ENCODE peak calls at places on chromosomes 1 and 21, in eight cellular contexts. X is DND-41, Q is body of pancreas, Y is adrenal gland, T is A549, N is heart left ventricle, U is lower lobe of right lung, F is PC-9. Z is an unnamed sample.

GRCh38 chr1:50181027-50181663 is 72.4 kb downstream of the ELAVL4 start:
- DNase-seq in Y (no peak), T (no peak), F (no peak), Q (peak; percentile 6), X (no peak), N (no peak), U (no peak), Z (no peak)

GRCh38 chr1:64505232-64505943 is 35.5 kb downstream of the CACHD1 start:
- DNase-seq in Y (peak; percentile 61), U (peak; percentile 60), Q (peak; percentile 75), F (peak; percentile 58), T (peak; percentile 14), X (no peak), N (peak; percentile 76), Z (peak; percentile 57)

GRCh38 chr1:47968489-47968888 is 28.7 kb downstream of the TRABD2B start:
- DNase-seq in T (no peak), F (no peak), X (no peak), N (no peak), Y (peak; percentile 39), Q (no peak), U (no peak), Z (no peak)

GRCh38 chr1:32920833-32921232 is 19.6 kb upstream of the TMEM54 start:
- DNase-seq in N (peak; percentile 75), T (no peak), X (no peak), U (no peak), F (no peak), Q (no peak), Y (peak; percentile 84), Z (no peak)

GRCh38 chr21:17352937-17353655 is 159.7 kb upstream of the CXADR start:
- DNase-seq in Q (no peak), Y (no peak), X (peak; percentile 87), N (no peak), F (no peak), U (no peak), T (no peak), Z (no peak)

GRCh38 chr1:246602194-246602593 is 35.9 kb downstream of the CNST start:
- DNase-seq in Y (no peak), U (no peak), F (no peak), N (no peak), Q (no peak), X (peak; percentile 51), T (no peak), Z (no peak)

GRCh38 chr1:169890761-169891538 is 2.7 kb downstream of the SCYL3 start:
- DNase-seq in Y (no peak), T (peak; percentile 26), Q (peak; percentile 61), N (no peak), F (peak; percentile 51), X (no peak), U (no peak), Z (peak; percentile 14)

GRCh38 chr1:74523873-74524480 is 11.6 kb upstream of the LRRC53 start:
- DNase-seq in F (no peak), U (no peak), T (no peak), Y (no peak), N (no peak), X (no peak), Q (no peak), Z (no peak)

GRCh38 chr1:109239580-109240068 is 9.7 kb upstream of the CELSR2 start:
- DNase-seq in Y (peak; percentile 58), X (peak; percentile 48), F (peak; percentile 36), U (no peak), N (no peak), Q (peak; percentile 60), T (peak; percentile 55), Z (no peak)

GRCh38 chr1:192489748-192490147 is 85.8 kb upstream of the RGS1 start:
- DNase-seq in Q (peak; percentile 85), U (peak; percentile 50), T (peak; percentile 72), N (no peak), X (peak; percentile 52), Y (peak; percentile 81), F (peak; percentile 49), Z (no peak)

GRCh38 chr1:234782821-234783220 is 172.8 kb upstream of the IRF2BP2 start:
- DNase-seq in Q (no peak), Y (no peak), F (no peak), N (no peak), T (no peak), X (no peak), U (no peak), Z (no peak)

GRCh38 chr1:1563688-1564087 is 11.0 kb downstream of the SSU72 start:
- DNase-seq in T (no peak), Y (peak; percentile 82), Q (no peak), U (no peak), N (no peak), X (no peak), F (no peak), Z (no peak)

GRCh38 chr1:147177611-147178370 is 5.5 kb upstream of the PRKAB2 start:
- DNase-seq in U (no peak), N (peak; percentile 61), Q (no peak), F (no peak), T (no peak), Y (peak; percentile 61), X (no peak), Z (no peak)

GRCh38 chr21:28235169-28235892 is 757.3 kb downstream of the LTN1 start:
- DNase-seq in U (peak; percentile 45), F (no peak), T (no peak), Y (no peak), X (no peak), N (no peak), Q (peak; percentile 25), Z (no peak)

GRCh38 chr1:207579436-207579799 is 65.5 kb upstream of the CR1L start:
- DNase-seq in N (no peak), Y (peak; percentile 84), T (peak; percentile 64), X (peak; percentile 48), U (peak; percentile 28), Q (peak; percentile 60), F (peak; percentile 32), Z (no peak)

GRCh38 chr1:161910516-161911077 is 113.1 kb downstream of the OLFML2B start:
- DNase-seq in Y (no peak), X (no peak), F (no peak), U (no peak), N (no peak), Q (no peak), T (no peak), Z (no peak)

GRCh38 chr1:220970311-220970710 is 91.1 kb downstream of the HLX start:
- DNase-seq in F (no peak), Y (no peak), N (no peak), U (no peak), Q (no peak), X (no peak), T (no peak), Z (no peak)

GRCh38 chr1:243917863-243918565 is 68.0 kb upstream of the AKT3 start:
- DNase-seq in T (no peak), N (no peak), F (no peak), X (no peak), Y (no peak), Q (peak; percentile 12), U (no peak), Z (no peak)

GRCh38 chr1:228060458-228061190 is 21.9 kb upstream of the ARF1 start:
- DNase-seq in U (peak; percentile 54), X (no peak), T (peak; percentile 21), F (peak; percentile 63), Y (no peak), Q (peak; percentile 48), N (peak; percentile 42), Z (peak; percentile 33)

GRCh38 chr1:86499987-86500593 is 31.4 kb downstream of the CLCA1 start:
- DNase-seq in N (no peak), X (no peak), Q (no peak), U (no peak), F (no peak), Y (no peak), T (peak; percentile 15), Z (no peak)

DNA sequence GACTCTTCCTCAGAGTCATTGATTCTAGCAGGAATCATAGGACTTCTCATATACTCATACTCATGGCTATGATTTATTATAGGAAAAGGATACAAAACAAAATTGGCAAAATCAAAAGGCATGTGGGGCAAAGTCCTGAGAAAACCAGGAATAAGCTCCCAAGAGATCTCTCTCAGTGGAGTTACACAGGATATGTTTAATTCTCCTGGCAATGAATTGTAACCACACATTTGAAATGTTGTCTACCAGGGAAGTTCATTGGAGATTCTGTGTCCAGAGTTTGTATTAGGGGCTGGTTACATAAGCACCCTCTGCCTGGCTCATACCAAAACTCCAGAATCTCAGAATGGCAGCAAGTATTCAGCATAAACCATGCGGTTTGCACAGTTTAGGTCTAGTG is 63.9 kb downstream of the ADAMTS1 start:
- DNase-seq in F (no peak), N (no peak), Y (no peak), Q (no peak), X (no peak), U (no peak), T (no peak), Z (no peak)
- H3K9me3 ChIP-seq in F (no peaks in the 10 kb centered on the region), N (no peaks in the 10 kb centered on the region), Y (no peaks in the 10 kb centered on the region), Q (no peaks in the 10 kb centered on the region), X (no peaks in the 10 kb centered on the region), U (no peaks in the 10 kb centered on the region), T (no peaks in the 10 kb centered on the region), Z (no peaks in the 10 kb centered on the region)

GRCh38 chr1:25500694-25501093 is 42.7 kb upstream of the LDLRAP1 start:
- DNase-seq in X (no peak), N (no peak), Q (no peak), T (no peak), F (no peak), U (no peak), Y (peak; percentile 54), Z (no peak)
- H3K27ac ChIP-seq in X (no peak overlapping the region), N (no peak overlapping the region), Q (no peak overlapping the region), T (peak overlapping the region; percentile 46), F (peak overlapping the region; percentile 9), U (no peak overlapping the region), Y (no peak overlapping the region), Z (no peak overlapping the region)

GRCh38 chr1:41918450-41919043 is at the start of gene HIVEP3:
- DNase-seq in U (no peak), Q (peak; percentile 41), N (no peak), T (peak; percentile 35), X (peak; percentile 65), F (peak; percentile 14), Y (no peak), Z (no peak)
- TF ChIP-seq CTCF in U (peak; percentile 28), Q (no peak), N (no peak), T (no peak), X (peak; percentile 44), F (no peak), Y (no peak), Z (no peak)

DNA sequence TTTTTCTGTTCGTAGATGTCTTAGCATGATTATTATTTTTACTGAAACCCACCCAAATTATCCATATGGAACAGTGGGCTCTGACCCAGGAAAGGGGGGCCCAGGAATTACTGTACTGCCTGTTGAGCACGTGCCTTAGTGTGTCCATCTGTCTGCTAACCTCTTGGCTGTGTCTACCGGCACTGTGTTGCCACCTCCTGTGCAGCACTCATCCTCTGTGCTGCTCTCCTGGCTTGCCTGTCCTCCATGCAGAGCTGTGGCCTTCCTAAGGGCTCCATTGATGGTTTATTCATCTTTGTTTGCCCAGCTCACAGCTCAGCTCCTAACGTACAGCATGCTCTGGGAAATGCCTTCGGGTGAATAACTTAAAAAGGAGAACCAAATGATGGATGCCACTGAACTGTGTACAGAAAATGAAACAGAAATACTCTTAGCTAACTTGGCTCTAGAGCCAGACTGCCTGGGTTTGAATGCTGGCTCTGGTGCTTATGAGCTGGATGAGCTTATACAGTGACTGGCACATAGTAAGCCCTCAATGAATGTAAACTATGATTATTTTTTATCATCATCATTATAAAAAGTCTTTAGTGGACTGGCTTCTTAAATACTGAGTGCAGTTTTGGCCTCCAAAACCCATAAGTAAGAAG is 11.4 kb upstream of the RPTN start:
- DNase-seq in T (no peak), Y (no peak), X (no peak), N (no peak), Q (no peak), U (no peak), F (no peak), Z (no peak)
- H3K9me3 ChIP-seq in T (no peaks in the 10 kb centered on the region), Y (no peaks in the 10 kb centered on the region), X (no peaks in the 10 kb centered on the region), N (no peaks in the 10 kb centered on the region), Q (no peaks in the 10 kb centered on the region), U (no peaks in the 10 kb centered on the region), F (no peaks in the 10 kb centered on the region), Z (no peaks in the 10 kb centered on the region)

Z was measured in CD4-positive, alpha-beta T cell.